ENCODE peak calls at places on chromosome 4, in seven cellular contexts. A is LoVo; G is naive thymus-derived CD8-positive, alpha-beta T cell; U is AG09309; Y is ACHN; J is fibroblast of lung; T is Ammon's horn. M is an unnamed sample.

GRCh38 chr4:10998826-10999225 is 314.3 kb upstream of the CLNK start:
- DNase-seq in A (no peak), G (no peak), U (no peak), Y (no peak), J (peak; percentile 48), T (no peak), M (no peak)

GRCh38 chr4:84887824-84888223 is 78.7 kb downstream of the WDFY3 start:
- DNase-seq in A (no peak), G (no peak), U (no peak), Y (no peak), J (peak; percentile 82), T (no peak), M (peak; percentile 9)

GRCh38 chr4:13173974-13174373 is 310.2 kb downstream of the RAB28 start:
- DNase-seq in A (no peak), G (no peak), U (no peak), Y (no peak), J (peak; percentile 11), T (no peak), M (peak; percentile 34)

GRCh38 chr4:24240655-24241054 is 343.7 kb downstream of the DHX15 start:
- DNase-seq in A (no peak), G (no peak), U (no peak), Y (no peak), J (no peak), T (no peak), M (no peak)

GRCh38 chr4:107255596-107255995 is 219.5 kb upstream of the DKK2 start:
- DNase-seq in A (no peak), G (no peak), U (no peak), Y (no peak), J (no peak), T (no peak), M (no peak)

GRCh38 chr4:25916870-25917269 is 2.9 kb downstream of the SMIM20 start:
- DNase-seq in A (no peak), G (no peak), U (no peak), Y (no peak), J (no peak), T (no peak), M (no peak)

GRCh38 chr4:78764498-78764961 is 11.6 kb upstream of the BMP2K start:
- DNase-seq in A (no peak), G (no peak), U (no peak), Y (no peak), J (peak; percentile 65), T (no peak), M (no peak)

GRCh38 chr4:23279377-23279988 is 586.7 kb downstream of the GBA3 start:
- DNase-seq in A (no peak), G (no peak), U (no peak), Y (no peak), J (peak; percentile 33), T (no peak), M (no peak)

GRCh38 chr4:11722218-11722617 is 293.5 kb upstream of the HS3ST1 start:
- DNase-seq in A (no peak), G (no peak), U (no peak), Y (no peak), J (no peak), T (no peak), M (no peak)

M was measured in AG08395.